ENCODE peak calls at places on chromosomes 12 and 14, in ten cellular contexts. A is tibial nerve, O is stomach, F is body of pancreas, J is IMR-90, U is uterus, K is esophagus squamous epithelium, C is breast epithelium, E is Peyer's patch, V is suprapubic skin. G is an unnamed sample. For H3K9me3, the result is how much of the 10 kb centered on the place peaks cover.

GRCh38 chr12:127334324-127334723 is 932.6 kb upstream of the TMEM132C start:
- DNase-seq in A (no peak), O (peak), F (no peak), J (no peak), U (no peak), K (no peak), C (no peak), E (no peak), V (no peak), G (no peak)

GRCh38 chr12:104132351-104132956 is 5.6 kb downstream of the NFYB start:
- DNase-seq in A (no peak), O (no peak), F (no peak), J (no peak), U (no peak), K (no peak), C (no peak), E (no peak), V (no peak), G (no peak)

GRCh38 chr12:41333988-41334387 is 145.9 kb downstream of the PDZRN4 start:
- DNase-seq in A (no peak), O (no peak), F (no peak), J (no peak), U (no peak), K (no peak), C (no peak), E (no peak), V (no peak), G (no peak)

GRCh38 chr12:94123127-94123526 is 25.2 kb upstream of the PLXNC1 start:
- DNase-seq in A (no peak), O (no peak), F (no peak), J (no peak), U (no peak), K (no peak), C (no peak), E (no peak), V (no peak), G (no peak)

GRCh38 chr14:21075719-21076437 is 5.8 kb downstream of the ARHGEF40 start:
- DNase-seq in A (no peak), O (no peak), F (no peak), J (no peak), U (no peak), K (no peak), C (no peak), E (no peak), V (no peak), G (no peak)

GRCh38 chr12:127306604-127307215 is 960.3 kb upstream of the TMEM132C start:
- DNase-seq in A (no peak), O (no peak), F (no peak), J (no peak), U (no peak), K (no peak), C (no peak), E (no peak), V (no peak), G (no peak)

GRCh38 chr12:95259368-95259767 is 41.8 kb downstream of the VEZT start:
- DNase-seq in A (no peak), O (no peak), F (no peak), J (no peak), U (no peak), K (no peak), C (no peak), E (no peak), V (no peak), G (no peak)

GRCh38 chr14:96105921-96106441 is 66.8 kb downstream of the C14orf132 start:
- DNase-seq in A (no peak), O (peak), F (peak), J (no peak), U (peak), K (no peak), C (no peak), E (peak), V (peak), G (no peak)

GRCh38 chr12:32499048-32499447 is 99.7 kb downstream of the FGD4 start:
- DNase-seq in A (no peak), O (peak), F (peak), J (no peak), U (no peak), K (no peak), C (no peak), E (no peak), V (no peak), G (no peak)

GRCh38 chr14:55911794-55912193 is 206.4 kb upstream of the PELI2 start:
- DNase-seq in A (no peak), O (no peak), F (no peak), J (no peak), U (no peak), K (no peak), C (no peak), E (no peak), V (no peak), G (no peak)

GRCh38 chr14:91207008-91207407 is 37.5 kb downstream of the GPR68 start:
- DNase-seq in A (no peak), O (no peak), F (no peak), J (no peak), U (no peak), K (no peak), C (no peak), E (no peak), V (no peak), G (no peak)

GRCh38 chr14:91204657-91205056 is 39.8 kb downstream of the GPR68 start:
- DNase-seq in A (no peak), O (no peak), F (no peak), J (no peak), U (no peak), K (no peak), C (no peak), E (no peak), V (no peak), G (no peak)

GRCh38 chr14:91205449-91205848 is 39.1 kb downstream of the GPR68 start:
- DNase-seq in A (no peak), O (no peak), F (no peak), J (no peak), U (no peak), K (no peak), C (no peak), E (no peak), V (no peak), G (no peak)

DNA sequence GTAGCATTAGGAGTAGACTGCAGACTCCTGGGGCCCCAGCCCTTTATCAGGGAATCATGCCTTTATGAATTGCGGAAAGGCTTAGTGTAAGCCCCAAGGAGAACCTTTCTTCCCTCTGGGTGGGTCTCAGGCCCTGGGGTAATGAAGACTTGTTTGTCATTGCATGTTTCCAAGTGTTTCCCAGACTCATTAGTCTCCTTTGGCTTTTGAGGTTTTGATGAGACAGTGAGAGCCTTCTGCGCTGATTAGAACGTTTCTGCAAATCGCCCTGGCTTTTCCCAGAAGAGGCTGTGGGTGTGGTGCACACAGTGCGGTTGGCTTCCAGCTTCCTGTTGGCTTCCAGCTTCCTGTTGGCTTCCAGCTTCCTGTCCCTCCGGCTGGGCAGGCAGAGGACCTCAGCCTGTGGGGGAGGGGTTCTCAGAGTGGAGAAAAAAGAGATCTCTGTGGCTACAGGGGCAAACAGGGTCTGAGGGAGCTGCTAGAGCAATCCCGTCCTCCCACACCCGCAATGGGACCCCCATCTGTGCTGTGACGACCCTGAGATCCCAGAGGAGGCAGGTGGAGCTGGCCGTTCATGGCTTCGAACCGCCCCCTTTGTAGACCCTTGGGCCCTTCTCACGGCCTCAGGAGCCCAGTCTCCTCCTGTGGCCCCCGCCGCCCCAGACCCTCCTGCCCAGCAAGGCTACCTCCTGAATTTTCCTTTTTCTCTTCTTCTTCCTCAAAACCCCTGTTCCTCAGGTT is 42.1 kb downstream of the GPR68 start:
- DNase-seq in A (no peak), O (peak), F (no peak), J (no peak), U (peak), K (no peak), C (no peak), E (no peak), V (no peak), G (no peak)
- TF ChIP-seq POLR2A in A (no peak), O (no peak), F (no peak), J (no peak), U (no peak), K (no peak), C (no peak), E (no peak), V (no peak), G (no peak)

DNA sequence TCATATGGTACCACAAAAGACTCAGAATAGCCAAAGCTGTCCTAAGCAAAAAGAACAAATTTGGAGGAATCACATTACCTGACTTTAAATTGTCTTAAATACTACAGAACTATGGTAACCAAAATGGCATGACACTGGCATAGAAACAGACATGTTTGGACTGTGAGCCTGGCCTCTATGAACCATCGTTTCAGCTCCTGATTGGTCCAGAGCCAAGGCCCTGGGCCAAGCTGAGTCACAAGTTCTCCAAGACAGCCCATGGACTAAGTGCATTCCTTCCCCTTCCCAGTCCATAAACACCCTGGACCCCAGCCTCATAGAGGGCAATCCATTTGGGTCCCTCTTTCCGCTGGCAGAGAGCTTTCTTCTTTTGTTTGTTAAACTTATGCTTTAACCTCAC is 12.1 kb upstream of the PRR4 start:
- DNase-seq in A (no peak), O (no peak), F (no peak), J (no peak), U (no peak), K (no peak), C (no peak), E (no peak), V (no peak), G (no peak)
- H3K9me3 ChIP-seq in A (under half), O (under half), F (under half), J (under half), U (under half), K (under half), C (under half), E (under half), V (under half), G (under half)

GRCh38 chr14:99971929-99972747 is 93.1 kb upstream of the EVL start:
- DNase-seq in A (no peak), O (no peak), F (peak), J (peak), U (no peak), K (no peak), C (no peak), E (no peak), V (no peak), G (peak)

GRCh38 chr14:99969673-99970322 is 95.4 kb upstream of the EVL start:
- DNase-seq in A (no peak), O (no peak), F (no peak), J (no peak), U (no peak), K (no peak), C (no peak), E (no peak), V (no peak), G (no peak)

GRCh38 chr14:99968931-99969330 is 96.3 kb upstream of the EVL start:
- DNase-seq in A (no peak), O (no peak), F (no peak), J (peak), U (no peak), K (no peak), C (no peak), E (no peak), V (no peak), G (no peak)

GRCh38 chr14:99972748-99973466 is 92.3 kb upstream of the EVL start:
- DNase-seq in A (no peak), O (no peak), F (no peak), J (no peak), U (no peak), K (no peak), C (no peak), E (no peak), V (no peak), G (no peak)

GRCh38 chr14:99971087-99971928 is 93.9 kb upstream of the EVL start:
- DNase-seq in A (peak), O (peak), F (peak), J (peak), U (peak), K (no peak), C (peak), E (peak), V (peak), G (peak)
- TF ChIP-seq POLR2A in A (peak), O (no peak), F (peak), J (no peak), U (peak), K (peak), C (no peak), E (peak), V (no peak), G (peak)

GRCh38 chr12:34400986-34401658 is 378.8 kb downstream of the ALG10 start:
- DNase-seq in A (no peak), O (peak), F (peak), J (no peak), U (peak), K (no peak), C (peak), E (peak), V (peak), G (peak)

GRCh38 chr12:34402899-34403705 is 380.8 kb downstream of the ALG10 start:
- DNase-seq in A (no peak), O (peak), F (peak), J (no peak), U (peak), K (no peak), C (peak), E (peak), V (peak), G (peak)

GRCh38 chr12:34402228-34402898 is 380.1 kb downstream of the ALG10 start:
- DNase-seq in A (no peak), O (peak), F (no peak), J (no peak), U (peak), K (no peak), C (peak), E (no peak), V (peak), G (peak)

GRCh38 chr12:34400423-34400881 is 378.2 kb downstream of the ALG10 start:
- DNase-seq in A (no peak), O (peak), F (no peak), J (no peak), U (peak), K (no peak), C (peak), E (no peak), V (peak), G (peak)

DNA sequence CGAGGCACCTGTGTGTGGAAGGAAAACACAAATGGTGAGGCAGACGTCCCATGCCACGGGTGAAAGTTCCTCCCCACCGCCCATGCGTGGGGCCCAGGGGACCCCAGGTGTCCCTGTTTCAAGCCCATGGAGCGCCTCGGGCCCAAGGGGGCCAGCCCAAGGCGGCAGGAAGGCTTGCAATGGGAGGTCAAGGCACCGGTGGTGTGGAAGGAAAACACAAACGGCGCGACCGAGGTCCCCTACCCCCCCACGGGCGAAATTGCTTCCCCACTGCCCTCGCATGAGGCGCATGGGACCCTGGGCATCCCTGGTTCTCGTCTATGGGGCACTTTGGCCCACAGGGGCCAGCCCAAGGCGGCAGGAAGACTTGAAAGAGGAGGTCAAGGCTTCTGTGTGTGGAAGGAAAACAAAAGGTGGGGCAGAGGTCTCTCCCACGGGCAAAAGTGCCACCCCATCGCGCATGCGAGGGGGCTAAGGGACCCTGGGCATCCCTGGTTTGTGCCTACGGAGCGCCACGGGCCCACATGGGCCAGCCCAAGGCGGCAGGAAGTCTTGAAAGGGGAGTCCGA is 379.4 kb downstream of the ALG10 start:
- DNase-seq in A (no peak), O (peak), F (peak), J (no peak), U (peak), K (no peak), C (peak), E (peak), V (peak), G (peak)
- H3K9me3 ChIP-seq in A (half or more), O (half or more), F (half or more), J (half or more), U (under half), K (half or more), C (half or more), E (under half), V (half or more), G (under half)

GRCh38 chr14:93958567-93959238 is 17.7 kb downstream of the ASB2 start:
- DNase-seq in A (no peak), O (no peak), F (no peak), J (no peak), U (no peak), K (no peak), C (no peak), E (no peak), V (no peak), G (no peak)
- TF ChIP-seq POLR2A in A (no peak), O (no peak), F (no peak), J (no peak), U (no peak), K (no peak), C (no peak), E (no peak), V (no peak), G (no peak)

DNA sequence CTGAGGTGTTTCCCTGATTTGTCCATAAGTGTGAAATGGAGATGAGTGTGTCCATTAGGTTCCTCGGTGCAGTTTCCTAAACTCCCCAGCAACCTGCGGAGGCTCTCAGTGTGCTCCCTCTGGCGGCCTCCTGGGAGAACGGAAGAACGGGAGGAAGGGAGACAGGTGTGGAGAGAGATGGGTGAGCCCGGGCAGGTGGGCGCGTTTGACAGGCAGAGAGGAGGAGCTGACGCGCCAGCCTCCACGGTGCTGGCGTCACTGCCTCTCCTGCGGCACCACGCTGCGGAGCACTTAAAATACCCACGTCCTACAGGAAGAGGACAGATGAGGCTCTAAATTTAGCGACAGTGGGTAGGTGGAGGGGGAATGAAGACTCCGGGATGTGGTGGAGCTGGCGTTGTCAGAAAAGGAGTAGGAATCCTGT is 26.8 kb upstream of the PEX5 start:
- DNase-seq in A (no peak), O (peak), F (peak), J (no peak), U (no peak), K (no peak), C (no peak), E (no peak), V (no peak), G (no peak)
- H3K9me3 ChIP-seq in A (under half), O (under half), F (under half), J (under half), U (under half), K (under half), C (under half), E (under half), V (under half), G (under half)

G was measured in ovary.